ENCODE peak calls at places on chromosomes 16 and 17, in seven cellular contexts. H is left ventricle myocardium inferior; Y is tibial nerve; O is CD8-positive, alpha-beta memory T cell; F is ovary; X is substantia nigra; T is thoracic aorta. D is an unnamed sample.

GRCh38 chr16:28210979-28211505 is 723 bp downstream of the XPO6 start:
- DNase-seq in H (peak), Y (peak), O (peak), F (peak), X (peak), T (peak), D (peak)

GRCh38 chr17:31919802-31920525 is 16.8 kb upstream of the SUZ12 start:
- DNase-seq in H (no peak), Y (no peak), O (no peak), F (no peak), X (no peak), T (no peak), D (peak)

GRCh38 chr17:15649861-15650391 is 30.4 kb upstream of the FBXW10B start:
- DNase-seq in H (no peak), Y (peak), O (no peak), F (no peak), X (no peak), T (no peak), D (peak)

GRCh38 chr16:87196229-87196628 is 121.0 kb downstream of the C16orf95 start:
- DNase-seq in H (no peak), Y (no peak), O (no peak), F (no peak), X (no peak), T (no peak), D (no peak)

GRCh38 chr17:81165246-81166032 is at the start of gene PVALEF:
- DNase-seq in H (no peak), Y (no peak), O (no peak), F (peak), X (peak), T (no peak), D (no peak)

GRCh38 chr17:39898088-39898487 is 20.3 kb downstream of the GSDMB start:
- DNase-seq in H (no peak), Y (no peak), O (no peak), F (no peak), X (no peak), T (no peak), D (no peak)

GRCh38 chr16:76913046-76913445 is 277.9 kb upstream of the MON1B start:
- DNase-seq in H (no peak), Y (no peak), O (no peak), F (no peak), X (no peak), T (no peak), D (no peak)

GRCh38 chr16:9446471-9447194 is 355.2 kb downstream of the HAPSTR1 start:
- DNase-seq in H (no peak), Y (no peak), O (no peak), F (no peak), X (no peak), T (no peak), D (no peak)

GRCh38 chr17:79652999-79653643 is 42.3 kb upstream of the RBFOX3 start:
- DNase-seq in H (no peak), Y (no peak), O (no peak), F (no peak), X (no peak), T (no peak), D (no peak)

GRCh38 chr17:31371511-31372097 is 19.9 kb upstream of the RAB11FIP4 start:
- DNase-seq in H (no peak), Y (no peak), O (no peak), F (no peak), X (no peak), T (no peak), D (peak)

GRCh38 chr16:77227745-77228144 is 28.5 kb downstream of the SYCE1L start:
- DNase-seq in H (no peak), Y (no peak), O (no peak), F (no peak), X (no peak), T (no peak), D (no peak)

GRCh38 chr17:49851387-49852291 is 3.8 kb upstream of the TAC4 start:
- DNase-seq in H (peak), Y (peak), O (peak), F (peak), X (peak), T (no peak), D (peak)

GRCh38 chr17:69869667-69870066 is 205.4 kb upstream of the KCNJ16 start:
- DNase-seq in H (no peak), Y (no peak), O (no peak), F (no peak), X (no peak), T (no peak), D (no peak)

GRCh38 chr17:68509151-68510057 is 2.8 kb upstream of the PRKAR1A start:
- DNase-seq in H (peak), Y (peak), O (no peak), F (peak), X (no peak), T (no peak), D (no peak)

GRCh38 chr16:10629592-10629963 is 49.2 kb upstream of the EMP2 start:
- DNase-seq in H (no peak), Y (no peak), O (no peak), F (no peak), X (no peak), T (no peak), D (no peak)

GRCh38 chr17:71423871-71424546 is 696.8 kb upstream of the SOX9 start:
- DNase-seq in H (no peak), Y (no peak), O (no peak), F (no peak), X (no peak), T (no peak), D (peak)

GRCh38 chr17:75983501-75984181 is 4.6 kb downstream of the TEN1 start:
- DNase-seq in H (no peak), Y (no peak), O (no peak), F (no peak), X (no peak), T (no peak), D (peak)

GRCh38 chr16:89924298-89924924 is 1.3 kb downstream of the TUBB3 start:
- DNase-seq in H (no peak), Y (no peak), O (no peak), F (no peak), X (no peak), T (no peak), D (peak)

GRCh38 chr17:76132574-76133338 is 8.3 kb downstream of the FOXJ1 start:
- DNase-seq in H (no peak), Y (no peak), O (no peak), F (no peak), X (no peak), T (no peak), D (no peak)

GRCh38 chr16:10964039-10964890 is 19.9 kb downstream of the CLEC16A start:
- DNase-seq in H (peak), Y (peak), O (peak), F (peak), X (peak), T (peak), D (peak)

GRCh38 chr16:86060381-86061317 is 161.7 kb downstream of the IRF8 start:
- DNase-seq in H (no peak), Y (no peak), O (no peak), F (peak), X (no peak), T (no peak), D (no peak)

GRCh38 chr17:39722104-39722503 is 8.2 kb downstream of the MIEN1 start:
- DNase-seq in H (no peak), Y (no peak), O (no peak), F (no peak), X (no peak), T (no peak), D (no peak)

GRCh38 chr17:27356091-27356705 is 62.3 kb downstream of the WSB1 start:
- DNase-seq in H (no peak), Y (no peak), O (no peak), F (peak), X (no peak), T (no peak), D (no peak)

GRCh38 chr16:20867585-20867984 is 32.6 kb downstream of the DCUN1D3 start:
- DNase-seq in H (no peak), Y (no peak), O (no peak), F (no peak), X (no peak), T (no peak), D (peak)

GRCh38 chr17:3207367-3207766 is at the start of gene OR1A1:
- DNase-seq in H (no peak), Y (no peak), O (no peak), F (no peak), X (no peak), T (no peak), D (no peak)

GRCh38 chr16:52912565-52913173 is 140.0 kb downstream of the CHD9NB start:
- DNase-seq in H (peak), Y (peak), O (no peak), F (no peak), X (no peak), T (no peak), D (peak)

GRCh38 chr17:9271989-9272388 is 250.7 kb downstream of the NTN1 start:
- DNase-seq in H (no peak), Y (no peak), O (no peak), F (no peak), X (no peak), T (no peak), D (no peak)

GRCh38 chr16:4936991-4937781 is at the start of gene PPL:
- DNase-seq in H (peak), Y (peak), O (no peak), F (peak), X (no peak), T (no peak), D (peak)

GRCh38 chr17:66953661-66954060 is 10.8 kb upstream of the CACNG4 start:
- DNase-seq in H (no peak), Y (no peak), O (no peak), F (no peak), X (no peak), T (no peak), D (no peak)

GRCh38 chr16:54921229-54921824 is 9.3 kb upstream of the IRX5 start:
- DNase-seq in H (no peak), Y (no peak), O (no peak), F (no peak), X (no peak), T (no peak), D (peak)

GRCh38 chr17:58693751-58694150 is 1.3 kb downstream of the RAD51C start:
- DNase-seq in H (no peak), Y (no peak), O (no peak), F (no peak), X (no peak), T (no peak), D (no peak)

GRCh38 chr17:81025756-81026155 is 9.2 kb upstream of the BAIAP2 start:
- DNase-seq in H (no peak), Y (no peak), O (no peak), F (no peak), X (no peak), T (no peak), D (no peak)

GRCh38 chr17:333626-334396 is 18.8 kb downstream of the RPH3AL start:
- DNase-seq in H (peak), Y (peak), O (no peak), F (peak), X (peak), T (no peak), D (peak)
- H3K27ac ChIP-seq in H (peak), Y (peak), O (no peak), F (no peak), X (peak), T (no peak), D (peak)

GRCh38 chr16:3439637-3440036 is 3.7 kb downstream of the ZNF597 start:
- DNase-seq in H (no peak), Y (no peak), O (no peak), F (no peak), X (no peak), T (no peak), D (no peak)

GRCh38 chr16:3444032-3444388 is 530 bp downstream of the NAA60 start:
- DNase-seq in H (no peak), Y (no peak), O (peak), F (no peak), X (no peak), T (no peak), D (peak)

DNA sequence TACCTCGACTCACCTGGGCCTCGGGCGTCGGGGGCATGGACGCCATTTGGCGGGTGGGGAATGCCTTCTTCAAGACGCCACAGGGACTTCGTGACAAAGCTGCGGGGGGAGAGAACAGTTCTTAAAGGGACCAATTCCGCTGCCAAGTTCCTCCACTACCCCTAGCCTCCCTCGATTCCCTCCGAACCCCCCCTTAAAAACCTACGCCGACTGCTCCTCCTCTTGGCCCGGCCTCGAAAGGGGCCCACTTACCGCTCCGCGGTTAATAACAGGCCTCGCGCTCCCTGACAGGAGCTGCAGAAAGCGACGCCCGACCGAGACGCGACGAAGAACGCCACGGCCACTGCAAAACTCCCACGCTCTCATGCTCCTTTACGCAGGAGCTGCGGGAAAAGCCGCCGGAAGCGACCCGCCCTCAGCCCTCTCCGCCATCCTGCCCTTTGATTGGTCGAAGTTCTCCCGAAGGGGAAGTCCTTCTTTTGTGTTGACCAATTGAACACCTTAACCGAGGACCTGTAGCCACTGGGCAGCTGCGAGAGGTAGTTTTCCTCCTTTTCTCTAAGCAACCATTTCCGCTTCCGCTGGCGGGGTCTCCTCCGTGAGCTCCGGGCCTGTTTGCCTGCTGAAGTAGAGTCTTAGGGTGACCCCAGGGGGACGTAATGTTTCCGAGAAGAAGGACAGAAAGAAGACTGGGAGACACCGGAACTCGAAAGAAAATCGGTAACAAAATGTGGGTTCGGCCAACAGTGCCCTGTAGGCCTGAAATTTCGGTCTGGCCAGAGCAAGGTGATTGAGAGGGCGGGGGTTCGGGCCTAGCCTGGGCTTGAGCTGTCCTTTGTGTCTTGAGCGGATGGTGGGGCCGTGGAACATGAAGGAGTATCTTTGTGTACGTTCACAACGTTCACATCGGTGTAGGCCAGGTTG is at the start of the genes NAA60 and ZNF597:
- DNase-seq in H (peak), Y (peak), O (peak), F (peak), X (peak), T (peak), D (peak)
- H3K27ac ChIP-seq in H (peak), Y (peak), O (peak), F (no peak), X (peak), T (peak), D (peak)

GRCh38 chr16:61814716-61815347 is 221.4 kb downstream of the CDH8 start:
- DNase-seq in H (no peak), Y (no peak), O (no peak), F (no peak), X (no peak), T (no peak), D (no peak)

GRCh38 chr16:61813339-61813738 is 222.9 kb downstream of the CDH8 start:
- DNase-seq in H (no peak), Y (no peak), O (no peak), F (no peak), X (no peak), T (no peak), D (no peak)

DNA sequence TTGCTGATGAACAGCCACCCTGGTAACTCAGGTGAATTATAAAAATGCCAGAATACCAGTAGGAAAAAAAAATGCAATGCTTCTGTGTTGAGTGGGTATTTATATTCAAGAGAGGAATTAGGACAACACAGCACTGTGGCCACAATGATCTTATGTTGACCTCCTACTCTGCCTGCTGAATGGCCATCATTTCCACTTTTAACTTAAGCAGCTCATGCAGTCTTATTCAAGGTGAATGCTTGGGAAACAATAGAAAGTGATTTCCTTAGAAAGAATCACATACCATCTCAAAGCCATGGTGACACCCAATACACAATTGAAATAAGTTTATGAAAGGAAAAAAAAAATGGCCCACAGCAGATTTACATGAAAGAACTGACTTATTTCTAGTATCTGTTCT is 224.0 kb downstream of the CDH8 start:
- DNase-seq in H (no peak), Y (no peak), O (no peak), F (no peak), X (no peak), T (no peak), D (no peak)
- H3K27ac ChIP-seq in H (no peak), Y (no peak), O (no peak), F (no peak), X (no peak), T (no peak), D (no peak)

GRCh38 chr16:74868501-74868900 is 93.9 kb upstream of the FA2H start:
- DNase-seq in H (no peak), Y (no peak), O (peak), F (no peak), X (no peak), T (no peak), D (no peak)
- H3K27ac ChIP-seq in H (peak), Y (no peak), O (no peak), F (no peak), X (no peak), T (no peak), D (no peak)

GRCh38 chr17:6534846-6535514 is 21.4 kb downstream of the PITPNM3 start:
- DNase-seq in H (no peak), Y (no peak), O (no peak), F (no peak), X (no peak), T (no peak), D (no peak)
- H3K27ac ChIP-seq in H (no peak), Y (no peak), O (no peak), F (no peak), X (no peak), T (no peak), D (no peak)

GRCh38 chr17:59827721-59828477 is 64.8 kb downstream of the TUBD1 start:
- DNase-seq in H (no peak), Y (no peak), O (no peak), F (no peak), X (no peak), T (no peak), D (no peak)

GRCh38 chr17:59826741-59827453 is 65.8 kb downstream of the TUBD1 start:
- DNase-seq in H (no peak), Y (no peak), O (no peak), F (no peak), X (no peak), T (no peak), D (no peak)

GRCh38 chr17:59828478-59828760 is 64.3 kb downstream of the TUBD1 start:
- DNase-seq in H (no peak), Y (no peak), O (no peak), F (no peak), X (no peak), T (no peak), D (no peak)

GRCh38 chr17:59829217-59830006 is 63.3 kb downstream of the TUBD1 start:
- DNase-seq in H (no peak), Y (no peak), O (peak), F (no peak), X (no peak), T (no peak), D (no peak)

DNA sequence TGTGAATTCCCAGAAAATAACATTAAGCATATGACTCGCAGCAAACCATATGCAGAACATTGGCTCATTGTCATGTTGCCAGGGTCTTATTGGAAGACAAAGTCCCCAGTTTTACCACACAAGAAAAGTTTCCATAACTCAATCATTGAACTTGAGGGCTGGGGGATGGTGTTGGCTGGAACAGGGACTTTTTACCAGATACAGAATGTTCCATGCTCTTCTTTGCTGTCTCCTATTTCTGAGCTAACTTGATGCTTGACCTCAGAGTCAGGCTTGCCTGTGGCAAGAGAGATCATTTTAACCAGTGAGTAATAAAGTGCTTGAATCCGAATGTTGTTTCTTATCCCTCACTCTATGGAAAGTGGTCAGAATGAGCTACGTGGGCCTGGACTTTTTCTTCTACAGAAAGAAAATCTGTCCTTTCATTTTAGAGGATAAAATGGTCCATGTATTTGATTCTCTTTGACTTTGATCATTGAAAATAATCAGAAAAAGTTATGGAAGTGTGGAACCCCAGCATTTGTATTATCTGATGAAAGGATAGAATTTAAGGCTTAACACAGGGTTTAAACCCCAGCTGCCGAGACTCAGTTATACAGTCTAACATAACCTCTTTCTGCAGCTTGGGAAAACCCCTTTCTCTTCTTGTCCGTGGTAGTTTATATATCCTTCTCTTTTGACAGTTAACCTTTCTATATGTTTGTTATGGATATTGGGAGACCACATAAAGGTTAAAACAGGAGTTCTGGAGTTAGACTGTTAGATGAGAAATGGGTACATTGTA is 67.0 kb downstream of the TUBD1 start:
- DNase-seq in H (no peak), Y (peak), O (no peak), F (no peak), X (no peak), T (no peak), D (peak)
- H3K27ac ChIP-seq in H (peak), Y (peak), O (no peak), F (no peak), X (no peak), T (peak), D (peak)

GRCh38 chr16:11989238-11990160 is 13.0 kb downstream of the SNX29 start:
- DNase-seq in H (no peak), Y (no peak), O (no peak), F (no peak), X (peak), T (no peak), D (no peak)
- H3K27ac ChIP-seq in H (peak), Y (no peak), O (no peak), F (no peak), X (peak), T (no peak), D (no peak)

D was measured in cardiac muscle cell.